ENCODE peak calls at places on chromosome 21, in four cellular contexts. L, Y, A and Z are unnamed samples. For H3K9me3, the result is how much of the 10 kb centered on the place peaks cover.

GRCh38 chr21:14762734-14763694 is 216.9 kb upstream of the SAMSN1 start:
- DNase-seq in Y (no peak), A (no peak), L (no peak), Z (no peak)

GRCh38 chr21:20023199-20023598 is 975.0 kb upstream of the NCAM2 start:
- DNase-seq in L (no peak), Y (no peak), A (no peak), Z (no peak)

GRCh38 chr21:39630827-39631226 is 18.1 kb downstream of the B3GALT5 start:
- DNase-seq in L (peak), Y (no peak), A (no peak), Z (no peak)

GRCh38 chr21:43188712-43189151 is 19.9 kb downstream of the CRYAA start:
- DNase-seq in A (peak), Y (peak), L (no peak), Z (no peak)

GRCh38 chr21:44998621-44999427 is 59.0 kb downstream of the SLX9 start:
- DNase-seq in L (no peak), A (no peak), Y (peak), Z (no peak)

GRCh38 chr21:14321042-14321441 is 61.9 kb downstream of the HSPA13 start:
- DNase-seq in Y (no peak), A (no peak), L (no peak), Z (no peak)

GRCh38 chr21:17679002-17679600 is 66.4 kb upstream of the BTG3 start:
- DNase-seq in L (peak), A (no peak), Y (no peak), Z (no peak)

GRCh38 chr21:35575280-35575915 is 484.9 kb downstream of the SETD4 start:
- DNase-seq in A (no peak), L (no peak), Y (no peak), Z (no peak)

GRCh38 chr21:42705746-42706374 is 52.4 kb downstream of the PDE9A start:
- DNase-seq in A (no peak), Y (no peak), L (no peak), Z (no peak)

GRCh38 chr21:20661221-20661620 is 337.0 kb upstream of the NCAM2 start:
- DNase-seq in A (no peak), L (no peak), Y (no peak), Z (no peak)

GRCh38 chr21:42260121-42260520 is 41.2 kb downstream of the ABCG1 start:
- DNase-seq in Y (no peak), A (no peak), L (no peak), Z (no peak)

GRCh38 chr21:45396620-45396995 is 8.4 kb upstream of the COL18A1 start:
- DNase-seq in L (no peak), A (no peak), Y (peak), Z (no peak)

GRCh38 chr21:33949516-33950424 is 34.2 kb upstream of the ATP5PO start:
- DNase-seq in A (no peak), Y (no peak), L (no peak), Z (peak)

GRCh38 chr21:33817663-33818433 is 97.8 kb downstream of the ATP5PO start:
- DNase-seq in A (no peak), L (no peak), Y (no peak), Z (no peak)

GRCh38 chr21:36627242-36627641 is 71.7 kb upstream of the SIM2 start:
- DNase-seq in Y (no peak), L (no peak), A (no peak), Z (no peak)

DNA sequence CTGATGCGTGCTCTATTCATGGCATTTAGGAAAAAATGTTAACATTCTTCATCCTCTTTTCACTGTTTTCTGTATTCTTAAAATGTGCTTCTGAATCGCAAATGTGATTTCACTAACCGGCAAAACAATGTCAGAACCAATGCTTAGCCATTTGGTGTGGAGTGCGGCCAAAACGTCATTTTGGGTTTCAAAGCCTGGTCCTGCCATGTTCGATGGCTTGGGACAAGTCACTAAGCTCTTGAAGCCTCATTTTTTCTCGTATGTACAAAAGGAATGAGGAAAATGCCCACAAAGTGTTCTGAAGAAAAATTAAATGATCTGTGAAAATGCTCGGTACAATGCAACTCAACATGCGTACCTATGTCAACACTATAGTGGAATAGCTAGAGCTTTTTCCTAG is 175.3 kb downstream of the APP start:
- DNase-seq in L (no peak), A (no peak), Y (no peak), Z (no peak)
- H3K9me3 ChIP-seq in L (under half), A (under half), Y (under half), Z (under half)

GRCh38 chr21:23638131-23638530 is 1969.2 kb downstream of the MRPL39 start:
- DNase-seq in Y (no peak), A (no peak), L (no peak), Z (no peak)

GRCh38 chr21:23633447-23633846 is 1973.8 kb downstream of the MRPL39 start:
- DNase-seq in Y (no peak), L (no peak), A (no peak), Z (no peak)
- H3K9me3 ChIP-seq in Y (under half), L (under half), A (under half), Z (under half)

GRCh38 chr21:38220270-38220737 is 36.5 kb upstream of the KCNJ15 start:
- DNase-seq in A (no peak), L (no peak), Y (no peak), Z (no peak)
- H3K9me3 ChIP-seq in A (under half), L (half or more), Y (under half), Z (under half)

GRCh38 chr21:28547795-28548194 is 444.9 kb downstream of the LTN1 start:
- DNase-seq in Y (no peak), L (no peak), A (no peak), Z (no peak)
- H3K9me3 ChIP-seq in Y (under half), L (under half), A (under half), Z (under half)